ENCODE peak calls at places on chromosome 12, in five cellular contexts. I is psoas muscle, U is AG04449, O is left ventricle myocardium inferior, F is heart left ventricle. H is an unnamed sample.

GRCh38 chr12:102888511-102888910 is 28.5 kb downstream of the PAH start:
- DNase-seq in I (no peak), U (no peak), O (no peak), F (no peak), H (no peak)

GRCh38 chr12:71299541-71300376 is 139.8 kb upstream of the LGR5 start:
- DNase-seq in I (no peak), U (no peak), O (no peak), F (no peak), H (no peak)

GRCh38 chr12:64323476-64324225 is 66.9 kb downstream of the C12orf56 start:
- DNase-seq in I (no peak), U (peak), O (no peak), F (no peak), H (peak)

GRCh38 chr12:57826400-57826799 is 7.9 kb upstream of the AVIL start:
- DNase-seq in I (no peak), U (no peak), O (no peak), F (no peak), H (no peak)

GRCh38 chr12:124994435-124994975 is 1.1 kb downstream of the BRI3BP start:
- DNase-seq in I (no peak), U (no peak), O (no peak), F (peak), H (no peak)

GRCh38 chr12:69173358-69173757 is 66.0 kb upstream of the CPSF6 start:
- DNase-seq in I (no peak), U (no peak), O (no peak), F (no peak), H (no peak)

GRCh38 chr12:101551362-101552114 is 43.2 kb upstream of the MYBPC1 start:
- DNase-seq in I (no peak), U (no peak), O (no peak), F (no peak), H (no peak)

GRCh38 chr12:76002598-76003262 is 28.8 kb downstream of the PHLDA1 start:
- DNase-seq in I (no peak), U (no peak), O (no peak), F (no peak), H (no peak)

GRCh38 chr12:47394070-47394469 is 311.8 kb downstream of the RPAP3 start:
- DNase-seq in I (no peak), U (no peak), O (no peak), F (no peak), H (peak)

GRCh38 chr12:51887476-51888315 is at the start of gene ANKRD33:
- DNase-seq in I (peak), U (no peak), O (no peak), F (no peak), H (no peak)

GRCh38 chr12:124736115-124737039 is 127.3 kb downstream of the SCARB1 start:
- DNase-seq in I (no peak), U (no peak), O (no peak), F (no peak), H (no peak)

GRCh38 chr12:120528861-120529525 is at the start of gene COQ5:
- DNase-seq in I (peak), U (no peak), O (peak), F (peak), H (peak)

GRCh38 chr12:85155791-85156190 is 119.6 kb downstream of the LRRIQ1 start:
- DNase-seq in I (no peak), U (no peak), O (no peak), F (no peak), H (peak)

GRCh38 chr12:80837342-80837978 is 100.3 kb downstream of the LIN7A start:
- DNase-seq in I (no peak), U (peak), O (no peak), F (no peak), H (peak)

GRCh38 chr12:113109360-113109759 is 26.2 kb downstream of the RASAL1 start:
- DNase-seq in I (no peak), U (no peak), O (no peak), F (no peak), H (no peak)

GRCh38 chr12:96108321-96108720 is 72.9 kb upstream of the LTA4H start:
- DNase-seq in I (peak), U (no peak), O (peak), F (peak), H (no peak)

GRCh38 chr12:24487606-24488005 is 461.3 kb downstream of the BCAT1 start:
- DNase-seq in I (no peak), U (no peak), O (no peak), F (no peak), H (no peak)

GRCh38 chr12:563250-563781 is 99.9 kb downstream of the NINJ2 start:
- DNase-seq in I (no peak), U (no peak), O (no peak), F (no peak), H (peak)

GRCh38 chr12:113063396-113064350 is 7.1 kb downstream of the DTX1 start:
- DNase-seq in I (no peak), U (no peak), O (no peak), F (no peak), H (no peak)

GRCh38 chr12:116213014-116213413 is 64.5 kb downstream of the MED13L start:
- DNase-seq in I (no peak), U (no peak), O (no peak), F (no peak), H (no peak)

GRCh38 chr12:52809166-52809565 is 4.8 kb downstream of the KRT4 start:
- DNase-seq in I (no peak), U (no peak), O (no peak), F (no peak), H (no peak)

GRCh38 chr12:87311206-87311605 is 718.0 kb downstream of the C12orf50 start:
- DNase-seq in I (no peak), U (no peak), O (no peak), F (no peak), H (no peak)

GRCh38 chr12:96988919-96989318 is 81.9 kb downstream of the NEDD1 start:
- DNase-seq in I (no peak), U (no peak), O (no peak), F (no peak), H (no peak)

GRCh38 chr12:124298685-124299410 is 4.0 kb downstream of the RFLNA start:
- DNase-seq in I (no peak), U (no peak), O (no peak), F (no peak), H (no peak)

GRCh38 chr12:3313655-3314305 is 177.2 kb upstream of the PRMT8 start:
- DNase-seq in I (no peak), U (no peak), O (no peak), F (no peak), H (peak)
- TF ChIP-seq CTCF in I (peak), U (peak), O (peak), F (peak), H (peak)

GRCh38 chr12:41943671-41944070 is 201.0 kb downstream of the GXYLT1 start:
- DNase-seq in I (no peak), U (no peak), O (no peak), F (no peak), H (no peak)
- H3K4me3 ChIP-seq in I (no peak), U (no peak), O (no peak), F (no peak), H (no peak)

GRCh38 chr12:45731376-45731775 is 1.9 kb downstream of the ARID2 start:
- DNase-seq in I (no peak), U (no peak), O (no peak), F (no peak), H (no peak)

GRCh38 chr12:45729233-45730115 is at the start of gene ARID2:
- DNase-seq in I (peak), U (no peak), O (peak), F (peak), H (peak)

GRCh38 chr12:45732250-45732649 is 2.7 kb downstream of the ARID2 start:
- DNase-seq in I (no peak), U (no peak), O (no peak), F (no peak), H (no peak)

GRCh38 chr12:45730116-45730841 is 773 bp downstream of the ARID2 start:
- DNase-seq in I (peak), U (no peak), O (peak), F (peak), H (peak)

DNA sequence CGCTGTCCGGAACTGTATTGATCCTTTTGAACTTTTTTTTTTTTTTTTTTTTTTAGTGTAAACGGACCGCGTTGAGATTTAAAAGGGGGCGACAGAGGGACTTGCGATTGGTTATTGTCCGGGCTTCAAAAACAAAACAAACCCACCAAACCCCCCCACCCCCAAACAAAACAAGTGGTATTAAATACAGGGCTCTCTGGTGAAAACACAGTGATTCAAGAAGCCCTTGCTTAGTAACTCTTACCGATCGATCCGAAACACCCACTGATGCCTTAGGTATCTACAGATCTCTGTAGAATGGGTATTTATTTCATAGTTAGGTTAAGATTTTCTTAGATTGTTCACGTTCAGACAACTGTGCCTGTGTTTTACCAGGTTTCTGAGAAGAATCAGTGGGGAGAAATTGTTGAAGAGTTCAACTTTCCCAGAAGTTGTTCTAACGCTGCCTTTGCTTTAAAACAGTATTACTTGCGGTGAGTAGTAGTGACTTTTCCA is 1.4 kb downstream of the ARID2 start:
- DNase-seq in I (no peak), U (no peak), O (no peak), F (no peak), H (peak)
- TF ChIP-seq CTCF in I (no peak), U (no peak), O (no peak), F (no peak), H (no peak)

GRCh38 chr12:92539966-92540791 is 162.6 kb upstream of the PLEKHG7 start:
- DNase-seq in I (no peak), U (no peak), O (peak), F (peak), H (no peak)
- H3K4me3 ChIP-seq in I (no peak), U (no peak), O (no peak), F (no peak), H (no peak)

GRCh38 chr12:15931590-15932053 is 20.5 kb downstream of the DERA start:
- DNase-seq in I (no peak), U (no peak), O (no peak), F (no peak), H (peak)
- TF ChIP-seq CTCF in I (no peak), U (peak), O (no peak), F (no peak), H (no peak)

GRCh38 chr12:122183588-122183940 is 641 bp downstream of the LRRC43 start:
- DNase-seq in I (no peak), U (no peak), O (no peak), F (no peak), H (no peak)
- H3K4me3 ChIP-seq in I (peak), U (peak), O (peak), F (peak), H (peak)

DNA sequence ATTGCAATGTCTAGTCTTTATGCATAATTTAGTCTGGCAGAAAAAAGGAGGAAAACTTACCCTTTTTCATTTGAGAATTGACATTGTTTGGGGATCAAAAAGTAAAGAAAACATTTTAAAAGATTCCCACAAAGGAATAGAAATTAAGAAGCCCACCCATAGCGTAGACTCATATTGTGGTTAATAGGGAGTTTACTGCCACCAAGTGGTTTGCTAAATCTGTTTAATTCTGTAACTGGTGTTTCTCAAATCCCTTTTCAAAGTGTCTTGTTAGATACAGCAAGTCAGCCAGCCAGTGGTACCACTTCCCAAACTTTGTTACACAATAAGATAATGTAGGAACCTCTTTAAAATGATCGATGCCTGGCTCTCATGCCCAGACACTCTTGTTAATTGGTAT is 180.3 kb downstream of the IPO8 start:
- DNase-seq in I (no peak), U (no peak), O (no peak), F (no peak), H (no peak)
- TF ChIP-seq CTCF in I (peak), U (no peak), O (peak), F (peak), H (no peak)

GRCh38 chr12:19778111-19778688 is 338.9 kb downstream of the AEBP2 start:
- DNase-seq in I (no peak), U (no peak), O (no peak), F (no peak), H (peak)

GRCh38 chr12:19779393-19780056 is 340.2 kb downstream of the AEBP2 start:
- DNase-seq in I (no peak), U (no peak), O (peak), F (peak), H (peak)

GRCh38 chr12:19778822-19779221 is 339.5 kb downstream of the AEBP2 start:
- DNase-seq in I (no peak), U (no peak), O (no peak), F (no peak), H (no peak)

GRCh38 chr12:19780460-19780859 is 341.2 kb downstream of the AEBP2 start:
- DNase-seq in I (no peak), U (no peak), O (no peak), F (no peak), H (no peak)

DNA sequence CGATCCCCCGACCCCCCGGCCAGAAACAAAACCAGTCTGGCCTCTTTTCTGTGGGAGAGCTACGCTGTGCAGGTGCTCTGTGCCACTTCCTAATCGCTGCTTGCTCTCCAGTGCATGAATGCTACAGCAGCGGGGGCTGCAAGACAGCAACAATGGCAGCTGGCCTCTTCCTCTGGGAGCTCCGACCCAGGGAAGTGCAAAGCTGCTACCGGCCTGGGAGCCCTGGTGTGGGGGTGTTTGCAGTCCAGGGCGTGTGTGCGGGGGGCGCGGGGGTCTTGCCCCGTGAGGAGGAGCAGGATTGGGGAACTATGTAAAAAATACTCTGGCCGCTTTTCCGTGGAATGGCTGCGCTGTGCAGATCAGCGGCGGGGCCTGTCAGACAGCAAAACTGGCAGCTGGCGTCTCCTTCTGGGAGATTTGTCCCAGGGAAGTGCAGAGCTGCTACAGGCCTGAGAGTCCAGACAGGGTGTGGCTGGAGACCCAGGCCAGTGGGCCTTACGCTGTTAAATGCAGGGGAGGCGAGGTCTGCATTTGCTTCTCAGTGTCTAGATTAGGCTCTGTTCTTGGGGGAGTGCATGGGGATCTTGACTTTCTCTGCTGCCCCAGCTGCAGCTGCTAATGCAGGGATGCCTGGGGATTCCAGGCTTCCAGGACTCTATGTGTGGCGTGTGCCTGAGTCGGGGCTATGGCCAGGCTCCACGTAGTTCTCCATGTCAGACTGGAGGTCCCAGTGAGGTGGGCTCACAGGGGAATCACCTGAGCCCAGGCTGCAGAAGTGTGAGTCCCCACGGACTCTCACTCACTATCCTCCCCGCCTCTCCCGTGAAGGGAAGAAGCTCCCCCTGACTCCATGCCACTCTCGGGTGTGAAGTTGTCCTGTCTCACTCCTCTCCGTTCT is 344.5 kb downstream of the AEBP2 start:
- DNase-seq in I (no peak), U (no peak), O (no peak), F (peak), H (no peak)
- H3K4me3 ChIP-seq in I (no peak), U (no peak), O (peak), F (peak), H (no peak)